ENCODE peak calls at places on chromosome X, in five cellular contexts. One of them, this sample, is unnamed.

GRCh38 chrX:20361081-20361889 is 94.6 kb upstream of the RPS6KA3 start:
- DNase-seq in CD8-positive, alpha-beta T cell: no peak
- DNase-seq in AG08396: peak
- DNase-seq in heart right ventricle: no peak
- DNase-seq in fibroblast of lung: peak
- DNase-seq in this sample: no peak

GRCh38 chrX:39736219-39737211 is 361.2 kb downstream of the BCOR start:
- DNase-seq in CD8-positive, alpha-beta T cell: no peak
- DNase-seq in AG08396: peak
- DNase-seq in heart right ventricle: peak
- DNase-seq in fibroblast of lung: peak
- DNase-seq in this sample: peak

GRCh38 chrX:12789976-12790375 is 1.2 kb upstream of the PRPS2 start:
- DNase-seq in CD8-positive, alpha-beta T cell: no peak
- DNase-seq in AG08396: no peak
- DNase-seq in heart right ventricle: no peak
- DNase-seq in fibroblast of lung: no peak
- DNase-seq in this sample: no peak

GRCh38 chrX:142084611-142085010 is 120.5 kb downstream of the MAGEC2 start:
- DNase-seq in CD8-positive, alpha-beta T cell: no peak
- DNase-seq in AG08396: no peak
- DNase-seq in heart right ventricle: no peak
- DNase-seq in fibroblast of lung: peak
- DNase-seq in this sample: peak

GRCh38 chrX:1486177-1486576 is 33.5 kb upstream of the ASMTL start:
- DNase-seq in CD8-positive, alpha-beta T cell: no peak
- DNase-seq in AG08396: no peak
- DNase-seq in heart right ventricle: no peak
- DNase-seq in fibroblast of lung: no peak
- DNase-seq in this sample: no peak

GRCh38 chrX:119942831-119943184 is 743 bp downstream of the NKAP start:
- DNase-seq in CD8-positive, alpha-beta T cell: peak
- DNase-seq in AG08396: peak
- DNase-seq in heart right ventricle: no peak
- DNase-seq in fibroblast of lung: no peak
- DNase-seq in this sample: no peak

GRCh38 chrX:15989716-15990115 is 133.6 kb upstream of the GRPR start:
- DNase-seq in CD8-positive, alpha-beta T cell: no peak
- DNase-seq in AG08396: no peak
- DNase-seq in heart right ventricle: no peak
- DNase-seq in fibroblast of lung: no peak
- DNase-seq in this sample: no peak

GRCh38 chrX:32520789-32521188 is 690.6 kb downstream of the DMD start:
- DNase-seq in CD8-positive, alpha-beta T cell: no peak
- DNase-seq in AG08396: no peak
- DNase-seq in heart right ventricle: no peak
- DNase-seq in fibroblast of lung: no peak
- DNase-seq in this sample: no peak

GRCh38 chrX:119606508-119607389 is 525 bp upstream of the NKRF start:
- DNase-seq in CD8-positive, alpha-beta T cell: no peak
- DNase-seq in AG08396: peak
- DNase-seq in heart right ventricle: no peak
- DNase-seq in fibroblast of lung: peak
- DNase-seq in this sample: peak

GRCh38 chrX:32868524-32868895 is 342.8 kb downstream of the DMD start:
- DNase-seq in CD8-positive, alpha-beta T cell: no peak
- DNase-seq in AG08396: no peak
- DNase-seq in heart right ventricle: no peak
- DNase-seq in fibroblast of lung: no peak
- DNase-seq in this sample: no peak

GRCh38 chrX:67050760-67051159 is 411.9 kb upstream of the EDA2R start:
- DNase-seq in CD8-positive, alpha-beta T cell: no peak
- DNase-seq in AG08396: no peak
- DNase-seq in heart right ventricle: no peak
- DNase-seq in fibroblast of lung: no peak
- DNase-seq in this sample: no peak

GRCh38 chrX:65706041-65706828 is 38.8 kb downstream of the MSN start:
- DNase-seq in CD8-positive, alpha-beta T cell: peak
- DNase-seq in AG08396: peak
- DNase-seq in heart right ventricle: peak
- DNase-seq in fibroblast of lung: peak
- DNase-seq in this sample: peak

GRCh38 chrX:134338527-134338926 is 101.5 kb downstream of the CCDC160 start:
- DNase-seq in CD8-positive, alpha-beta T cell: no peak
- DNase-seq in AG08396: no peak
- DNase-seq in heart right ventricle: no peak
- DNase-seq in fibroblast of lung: no peak
- DNase-seq in this sample: no peak